ENCODE peak calls at places on chromosome 7, in eight cellular contexts. M is Panc1, X is neural progenitor cell, K is mammary epithelial cell, W is A673, S is GM23338, L is ovary, I is GM10248. G is an unnamed sample.

GRCh38 chr7:101058355-101058754 is 26.9 kb upstream of the TRIM56 start:
- DNase-seq in M (no peak), X (peak; percentile 86), K (peak; percentile 8), W (peak; percentile 15), S (peak; percentile 78), L (peak; percentile 73), I (peak; percentile 36), G (peak; percentile 11)

GRCh38 chr7:784971-785370 is 47.3 kb upstream of the SUN1 start:
- DNase-seq in M (no peak), X (no peak), K (no peak), W (no peak), S (no peak), L (no peak), I (no peak), G (no peak)

GRCh38 chr7:132225216-132226030 is 350.8 kb downstream of the PLXNA4 start:
- DNase-seq in M (no peak), X (no peak), K (no peak), W (no peak), S (no peak), L (no peak), I (no peak), G (no peak)

GRCh38 chr7:116071629-116072028 is 41.1 kb upstream of the TFEC start:
- DNase-seq in M (no peak), X (no peak), K (no peak), W (no peak), S (no peak), L (no peak), I (no peak), G (no peak)

GRCh38 chr7:30916255-30916654 is 4.6 kb downstream of the AQP1 start:
- DNase-seq in M (no peak), X (no peak), K (no peak), W (no peak), S (no peak), L (no peak), I (no peak), G (no peak)

GRCh38 chr7:1021366-1021765 is 23.0 kb upstream of the GPR146 start:
- DNase-seq in M (no peak), X (no peak), K (no peak), W (no peak), S (no peak), L (no peak), I (no peak), G (no peak)

GRCh38 chr7:105578496-105578895 is 2.8 kb downstream of the EFCAB10 start:
- DNase-seq in M (no peak), X (no peak), K (no peak), W (no peak), S (no peak), L (no peak), I (no peak), G (no peak)

GRCh38 chr7:40231796-40232195 is 97.0 kb downstream of the SUGCT start:
- DNase-seq in M (no peak), X (no peak), K (no peak), W (no peak), S (no peak), L (no peak), I (no peak), G (no peak)

GRCh38 chr7:727104-727805 is at the start of gene PRKAR1B:
- DNase-seq in M (no peak), X (peak; percentile 68), K (no peak), W (peak; percentile 27), S (peak; percentile 73), L (peak; percentile 36), I (peak; percentile 75), G (no peak)

GRCh38 chr7:32481921-32482320 is 8.3 kb downstream of the LSM5 start:
- DNase-seq in M (no peak), X (no peak), K (no peak), W (no peak), S (no peak), L (no peak), I (no peak), G (no peak)

GRCh38 chr7:64685741-64686140 is 19.8 kb downstream of the ZNF107 start:
- DNase-seq in M (no peak), X (no peak), K (peak; percentile 44), W (no peak), S (no peak), L (no peak), I (no peak), G (no peak)

GRCh38 chr7:22783421-22783820 is 39.2 kb downstream of the TOMM7 start:
- DNase-seq in M (no peak), X (no peak), K (no peak), W (no peak), S (no peak), L (no peak), I (no peak), G (no peak)

GRCh38 chr7:8982338-8982994 is 549.1 kb downstream of the NXPH1 start:
- DNase-seq in M (no peak), X (peak; percentile 49), K (no peak), W (peak; percentile 39), S (peak; percentile 23), L (no peak), I (no peak), G (no peak)

GRCh38 chr7:27377988-27378387 is 135.4 kb downstream of the EVX1 start:
- DNase-seq in M (no peak), X (no peak), K (no peak), W (no peak), S (peak; percentile 51), L (no peak), I (no peak), G (no peak)

GRCh38 chr7:19522486-19522885 is 186.4 kb downstream of the POLR1F start:
- DNase-seq in M (no peak), X (no peak), K (peak; percentile 89), W (no peak), S (no peak), L (no peak), I (no peak), G (no peak)

GRCh38 chr7:87413951-87414381 is 61.5 kb downstream of the ABCB4 start:
- DNase-seq in M (no peak), X (peak; percentile 84), K (peak; percentile 32), W (no peak), S (no peak), L (no peak), I (no peak), G (peak; percentile 56)

GRCh38 chr7:150428671-150429451 is 21.6 kb upstream of the GIMAP8 start:
- DNase-seq in M (no peak), X (peak; percentile 44), K (peak; percentile 82), W (peak; percentile 94), S (peak; percentile 41), L (no peak), I (no peak), G (peak; percentile 68)

GRCh38 chr7:48887500-48887899 is 36.8 kb upstream of the CDC14C start:
- DNase-seq in M (no peak), X (no peak), K (peak; percentile 48), W (no peak), S (no peak), L (no peak), I (no peak), G (no peak)

GRCh38 chr7:73742338-73742752 is 3.7 kb upstream of the ABHD11 start:
- DNase-seq in M (no peak), X (peak; percentile 38), K (no peak), W (no peak), S (peak; percentile 95), L (peak; percentile 17), I (peak; percentile 13), G (no peak)

GRCh38 chr7:50657341-50657873 is 92.2 kb upstream of the DDC start:
- DNase-seq in M (no peak), X (no peak), K (no peak), W (no peak), S (no peak), L (peak; percentile 69), I (no peak), G (no peak)

GRCh38 chr7:120272261-120272895 is 597 bp upstream of the KCND2 start:
- DNase-seq in M (no peak), X (peak; percentile 81), K (peak; percentile 29), W (peak; percentile 60), S (peak; percentile 92), L (peak; percentile 25), I (peak; percentile 71), G (peak; percentile 10)

GRCh38 chr7:32204361-32205018 is 134.3 kb upstream of the PDE1C start:
- DNase-seq in M (peak; percentile 65), X (peak; percentile 89), K (peak; percentile 85), W (peak; percentile 82), S (peak; percentile 86), L (peak; percentile 73), I (peak; percentile 23), G (no peak)

GRCh38 chr7:92678291-92678920 is 88.2 kb upstream of the FAM133B start:
- DNase-seq in M (no peak), X (no peak), K (no peak), W (no peak), S (no peak), L (no peak), I (no peak), G (no peak)

GRCh38 chr7:7331523-7331922 is 149.2 kb downstream of the C1GALT1 start:
- DNase-seq in M (no peak), X (no peak), K (no peak), W (no peak), S (no peak), L (no peak), I (no peak), G (no peak)

GRCh38 chr7:7333610-7334009 is 151.3 kb downstream of the C1GALT1 start:
- DNase-seq in M (no peak), X (no peak), K (no peak), W (no peak), S (no peak), L (no peak), I (no peak), G (no peak)

GRCh38 chr7:7329321-7329720 is 147.0 kb downstream of the C1GALT1 start:
- DNase-seq in M (no peak), X (peak; percentile 52), K (peak; percentile 59), W (no peak), S (no peak), L (no peak), I (no peak), G (no peak)

GRCh38 chr7:7327423-7327822 is 145.1 kb downstream of the C1GALT1 start:
- DNase-seq in M (no peak), X (no peak), K (peak; percentile 35), W (no peak), S (no peak), L (no peak), I (no peak), G (no peak)

GRCh38 chr7:7330997-7331396 is 148.7 kb downstream of the C1GALT1 start:
- DNase-seq in M (no peak), X (peak; percentile 15), K (no peak), W (no peak), S (peak; percentile 26), L (no peak), I (no peak), G (no peak)
- TF ChIP-seq CTCF in M (peak; percentile 13), X (peak; percentile 30), K (no peak), W (no peak), S (peak; percentile 60), L (no peak), I (no peak), G (no peak)

GRCh38 chr7:114929570-114929969 is 7.7 kb downstream of the MDFIC start:
- DNase-seq in M (no peak), X (peak; percentile 15), K (no peak), W (peak; percentile 57), S (no peak), L (no peak), I (no peak), G (no peak)
- TF ChIP-seq CTCF in M (peak; percentile 16), X (peak; percentile 30), K (no peak), W (peak; percentile 44), S (peak; percentile 37), L (no peak), I (peak; percentile 29), G (no peak)

GRCh38 chr7:143002106-143002505 is 24.8 kb downstream of the OR9A2 start:
- DNase-seq in M (no peak), X (peak; percentile 30), K (peak; percentile 9), W (no peak), S (peak; percentile 42), L (no peak), I (no peak), G (no peak)
- TF ChIP-seq CTCF in M (peak; percentile 35), X (peak; percentile 58), K (peak; percentile 53), W (peak; percentile 23), S (peak; percentile 77), L (no peak), I (no peak), G (peak; percentile 19)

GRCh38 chr7:5424689-5425506 is 1.3 kb upstream of the TNRC18 start:
- DNase-seq in M (no peak), X (peak; percentile 60), K (peak; percentile 35), W (peak; percentile 82), S (peak; percentile 46), L (peak; percentile 77), I (no peak), G (no peak)
- TF ChIP-seq CTCF in M (no peak), X (no peak), K (no peak), W (no peak), S (no peak), L (no peak), I (no peak), G (no peak)

G was measured in AG09319.